ENCODE peak calls at places on chromosome 3, in six cellular contexts. L is psoas muscle; G is effector CD4-positive, alpha-beta T cell; C is fibroblast of pulmonary artery; E is iPS-NIHi11; I is fibroblast of mammary gland. D is an unnamed sample.

GRCh38 chr3:160368804-160369203 is 30.2 kb downstream of the IFT80 start:
- DNase-seq in L (no peak), G (no peak), C (no peak), E (no peak), I (no peak), D (no peak)

GRCh38 chr3:65210026-65210814 is 522.4 kb upstream of the ADAMTS9 start:
- DNase-seq in L (no peak), G (no peak), C (peak; percentile 7), E (no peak), I (peak; percentile 4), D (no peak)

GRCh38 chr3:53236112-53236841 is 19.5 kb downstream of the TKT start:
- DNase-seq in L (peak; percentile 70), G (no peak), C (peak; percentile 91), E (peak; percentile 73), I (peak; percentile 88), D (no peak)

GRCh38 chr3:11717301-11717700 is 73.6 kb upstream of the VGLL4 start:
- DNase-seq in L (no peak), G (no peak), C (peak; percentile 60), E (no peak), I (no peak), D (no peak)

GRCh38 chr3:121698914-121699313 is 38.2 kb upstream of the HCLS1 start:
- DNase-seq in L (no peak), G (no peak), C (peak; percentile 17), E (no peak), I (no peak), D (no peak)

GRCh38 chr3:187922704-187923393 is 177.6 kb upstream of the BCL6 start:
- DNase-seq in L (no peak), G (no peak), C (peak; percentile 11), E (no peak), I (peak; percentile 26), D (no peak)

GRCh38 chr3:48830660-48831190 is 16.9 kb downstream of the PRKAR2A start:
- DNase-seq in L (no peak), G (no peak), C (no peak), E (no peak), I (no peak), D (no peak)

GRCh38 chr3:160448845-160449659 is 534 bp downstream of the TRIM59 start:
- DNase-seq in L (no peak), G (peak; percentile 27), C (peak; percentile 63), E (peak; percentile 72), I (peak; percentile 51), D (no peak)

GRCh38 chr3:67863869-67864268 is 209.5 kb upstream of the SUCLG2 start:
- DNase-seq in L (no peak), G (no peak), C (no peak), E (peak; percentile 57), I (peak; percentile 1), D (no peak)